ENCODE peak calls at places on chromosome 11, in four cellular contexts. Q is K562, R is GM12878, D is H1. W is an unnamed sample.

GRCh38 chr11:3710485-3711259 is 39.5 kb upstream of the CHRNA10 start:
- DNase-seq in Q (no peak), R (no peak), D (no peak), W (no peak)

GRCh38 chr11:1304376-1304775 is 5.1 kb downstream of the TOLLIP start:
- DNase-seq in Q (no peak), R (no peak), D (no peak), W (no peak)

GRCh38 chr11:78720281-78720989 is 145.8 kb upstream of the NARS2 start:
- DNase-seq in Q (no peak), R (no peak), D (no peak), W (no peak)

GRCh38 chr11:13862845-13863392 is 99.6 kb upstream of the SPON1 start:
- DNase-seq in Q (no peak), R (no peak), D (no peak), W (no peak)

GRCh38 chr11:56917708-56918450 is 70.8 kb upstream of the OR5AK2 start:
- DNase-seq in Q (no peak), R (no peak), D (no peak), W (peak)

GRCh38 chr11:116615211-116615865 is 157.4 kb downstream of the BUD13 start:
- DNase-seq in Q (no peak), R (no peak), D (no peak), W (no peak)

GRCh38 chr11:102946237-102946636 is 9.3 kb downstream of the MMP13 start:
- DNase-seq in Q (no peak), R (no peak), D (no peak), W (no peak)

GRCh38 chr11:10293423-10294288 is at the start of gene SBF2:
- DNase-seq in Q (peak), R (no peak), D (no peak), W (peak)

GRCh38 chr11:130726234-130726559 is 190.1 kb downstream of the SNX19 start:
- DNase-seq in Q (no peak), R (no peak), D (no peak), W (no peak)

GRCh38 chr11:1888811-1889526 is 2.7 kb downstream of the PRR33 start:
- DNase-seq in Q (no peak), R (no peak), D (no peak), W (peak)

GRCh38 chr11:78851883-78852586 is 277.4 kb upstream of the NARS2 start:
- DNase-seq in Q (no peak), R (no peak), D (no peak), W (peak)

GRCh38 chr11:134562941-134563471 is 151.0 kb upstream of the B3GAT1 start:
- DNase-seq in Q (no peak), R (no peak), D (no peak), W (no peak)

GRCh38 chr11:113376156-113376555 is 11.4 kb upstream of the ANKK1 start:
- DNase-seq in Q (no peak), R (no peak), D (no peak), W (no peak)

GRCh38 chr11:43992834-43993637 is 50.6 kb downstream of the C11orf96 start:
- DNase-seq in Q (no peak), R (no peak), D (no peak), W (no peak)

GRCh38 chr11:11155962-11156815 is 196.9 kb downstream of the CSNK2A3 start:
- DNase-seq in Q (peak), R (no peak), D (peak), W (peak)

GRCh38 chr11:7673724-7674434 is 579 bp upstream of the CYB5R2 start:
- DNase-seq in Q (peak), R (no peak), D (no peak), W (peak)

GRCh38 chr11:65491614-65492386 is 7.0 kb upstream of the MALAT1 start:
- DNase-seq in Q (no peak), R (no peak), D (no peak), W (no peak)

GRCh38 chr11:101441747-101442146 is 142.1 kb downstream of the TRPC6 start:
- DNase-seq in Q (no peak), R (no peak), D (no peak), W (no peak)

GRCh38 chr11:9506489-9507343 is 45.9 kb downstream of the ZNF143 start:
- DNase-seq in Q (peak), R (peak), D (peak), W (peak)

GRCh38 chr11:108786281-108786990 is 121.6 kb downstream of the DDX10 start:
- DNase-seq in Q (no peak), R (no peak), D (no peak), W (no peak)

GRCh38 chr11:122711831-122712378 is 56.4 kb downstream of the UBASH3B start:
- DNase-seq in Q (no peak), R (no peak), D (no peak), W (peak)

GRCh38 chr11:2298795-2299747 is 2.6 kb downstream of the C11orf21 start:
- DNase-seq in Q (peak), R (no peak), D (peak), W (peak)

GRCh38 chr11:2576536-2576935 is 123.3 kb downstream of the KCNQ1OT1 start:
- DNase-seq in Q (no peak), R (no peak), D (no peak), W (no peak)

GRCh38 chr11:117618273-117618672 is 178.7 kb downstream of the DSCAML1 start:
- DNase-seq in Q (no peak), R (no peak), D (no peak), W (no peak)

GRCh38 chr11:69075421-69076128 is 26.8 kb downstream of the TPCN2 start:
- DNase-seq in Q (no peak), R (no peak), D (no peak), W (no peak)

GRCh38 chr11:8807544-8808225 is 103.3 kb upstream of the AKIP1 start:
- DNase-seq in Q (no peak), R (no peak), D (no peak), W (no peak)

GRCh38 chr11:96736591-96736990 is 346.8 kb downstream of the JRKL start:
- DNase-seq in Q (no peak), R (no peak), D (no peak), W (no peak)

GRCh38 chr11:83975984-83976383 is 689.8 kb upstream of the CCDC90B start:
- DNase-seq in Q (no peak), R (no peak), D (no peak), W (no peak)

GRCh38 chr11:69472766-69473519 is 8.5 kb upstream of the LINC01488 start:
- DNase-seq in Q (no peak), R (no peak), D (no peak), W (no peak)

GRCh38 chr11:134792677-134793076 is 380.6 kb upstream of the B3GAT1 start:
- DNase-seq in Q (no peak), R (no peak), D (no peak), W (no peak)

GRCh38 chr11:88886796-88887195 is 179.0 kb downstream of the GRM5 start:
- DNase-seq in Q (peak), R (peak), D (peak), W (peak)

GRCh38 chr11:74427377-74427776 is 29.1 kb upstream of the PGM2L1 start:
- DNase-seq in Q (no peak), R (no peak), D (no peak), W (no peak)

GRCh38 chr11:105344938-105345337 is 205.4 kb upstream of the CARD18 start:
- DNase-seq in Q (no peak), R (no peak), D (no peak), W (no peak)

GRCh38 chr11:113077379-113077778 is 116.2 kb downstream of the NCAM1 start:
- DNase-seq in Q (no peak), R (no peak), D (no peak), W (no peak)

GRCh38 chr11:106344392-106344791 is 266.9 kb downstream of the AASDHPPT start:
- DNase-seq in Q (no peak), R (no peak), D (no peak), W (no peak)

GRCh38 chr11:57566564-57567209 is 785 bp downstream of the UBE2L6 start:
- DNase-seq in Q (no peak), R (no peak), D (no peak), W (peak)

GRCh38 chr11:9575531-9576240 is 2.2 kb downstream of the WEE1 start:
- DNase-seq in Q (no peak), R (no peak), D (no peak), W (no peak)

GRCh38 chr11:95338430-95338991 is 107.5 kb upstream of the SESN3 start:
- DNase-seq in Q (no peak), R (no peak), D (no peak), W (no peak)

GRCh38 chr11:64230985-64231365 is 627 bp downstream of the DNAJC4 start:
- DNase-seq in Q (no peak), R (no peak), D (no peak), W (peak)

GRCh38 chr11:64229959-64230208 is 464 bp upstream of the DNAJC4 start:
- DNase-seq in Q (no peak), R (no peak), D (no peak), W (no peak)

GRCh38 chr11:64227405-64227956 is 1.4 kb downstream of the NUDT22 start:
- DNase-seq in Q (no peak), R (no peak), D (no peak), W (no peak)

GRCh38 chr11:64230209-64230984 is at the start of gene DNAJC4:
- DNase-seq in Q (peak), R (peak), D (no peak), W (peak)

DNA sequence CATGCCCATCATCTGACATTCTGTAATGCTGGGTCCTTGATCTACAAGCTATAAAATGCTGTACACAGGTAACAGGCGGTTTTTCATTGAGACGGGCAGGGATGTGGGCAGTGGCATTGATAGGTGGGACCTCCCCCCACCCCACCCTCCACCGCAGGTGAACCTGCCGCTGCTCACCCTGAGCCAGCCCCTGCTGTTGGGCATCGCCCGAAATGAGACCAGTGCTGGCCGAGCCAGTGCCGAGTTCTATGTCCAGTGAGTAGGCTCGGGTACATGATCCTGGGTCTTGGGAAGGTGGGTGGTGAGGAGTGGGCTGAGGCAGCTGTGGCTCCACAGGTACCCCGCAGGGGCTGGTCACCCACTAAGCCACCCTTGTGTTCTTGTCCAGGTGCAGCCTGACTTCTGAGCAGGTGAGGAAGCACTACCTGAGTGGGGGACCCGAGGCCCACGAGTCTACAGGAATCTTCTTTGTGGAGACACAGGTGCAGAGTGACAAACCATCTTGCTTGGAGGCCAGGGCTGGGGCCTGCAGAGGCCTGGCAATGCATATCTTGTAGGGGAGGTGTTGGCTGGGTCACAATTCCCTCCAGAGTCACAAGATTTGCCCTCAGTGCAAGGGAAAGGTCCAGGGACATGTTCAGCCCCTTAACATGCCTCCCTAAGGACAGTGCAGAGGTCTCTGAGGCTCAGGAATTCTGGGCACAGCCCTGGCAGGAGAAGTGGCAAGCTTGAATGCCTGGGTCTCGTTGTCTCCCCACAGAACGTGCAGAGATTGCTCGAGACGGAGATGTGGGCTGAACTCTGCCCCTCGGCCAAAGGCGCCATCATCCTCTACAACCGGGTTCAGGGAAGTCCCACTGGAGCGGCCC is 1.0 kb upstream of the DNAJC4 start:
- DNase-seq in Q (no peak), R (no peak), D (no peak), W (no peak)
- TF ChIP-seq NRF1 in Q (no peak), R (no peak), D (no peak), W (no peak)

GRCh38 chr11:32297629-32298028 is 137.7 kb downstream of the WT1 start:
- DNase-seq in Q (peak), R (no peak), D (no peak), W (peak)
- TF ChIP-seq CTCF in Q (peak), R (peak), D (peak), W (peak)

GRCh38 chr11:270451-271208 is 7.6 kb upstream of the NLRP6 start:
- DNase-seq in Q (no peak), R (no peak), D (no peak), W (no peak)

GRCh38 chr11:267491-267994 is 10.7 kb upstream of the NLRP6 start:
- DNase-seq in Q (peak), R (peak), D (no peak), W (no peak)

GRCh38 chr11:271316-271715 is 6.9 kb upstream of the NLRP6 start:
- DNase-seq in Q (no peak), R (no peak), D (no peak), W (no peak)

GRCh38 chr11:266676-267439 is 11.3 kb upstream of the NLRP6 start:
- DNase-seq in Q (peak), R (no peak), D (no peak), W (no peak)

DNA sequence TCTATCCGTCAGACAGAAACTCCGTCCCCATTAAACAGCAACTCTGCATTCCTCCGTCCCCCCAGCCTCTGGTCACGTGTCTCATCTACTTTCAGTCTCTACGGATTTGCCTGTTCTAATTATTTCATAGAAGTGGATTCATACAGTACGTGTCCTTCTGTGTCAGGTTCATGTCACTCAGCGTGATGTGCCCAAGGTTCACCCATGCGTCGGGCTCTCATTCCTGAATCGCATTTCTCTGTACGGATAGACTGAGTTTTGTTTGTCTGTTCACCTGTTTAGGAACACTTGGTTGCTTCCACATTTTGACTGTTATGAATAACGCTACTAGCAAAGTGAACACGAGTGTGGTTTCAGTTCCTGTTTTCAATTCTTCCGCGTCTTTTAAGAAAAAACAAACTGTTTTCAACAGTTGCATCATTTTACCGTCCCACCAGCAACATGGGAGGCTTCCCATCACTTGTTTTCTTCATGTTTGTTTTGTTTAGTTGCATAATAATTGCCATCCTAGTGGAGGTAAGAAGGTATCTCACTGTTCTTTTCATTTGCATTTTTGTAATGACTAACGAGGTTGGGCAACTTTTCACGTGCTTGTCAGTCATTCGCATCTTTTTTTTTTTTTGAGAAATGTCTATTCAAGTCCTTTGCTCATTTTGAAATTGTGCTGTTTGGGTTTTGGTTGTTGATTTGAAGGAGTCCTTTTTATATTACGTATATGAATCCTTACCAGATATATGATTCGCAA is 8.9 kb upstream of the NLRP6 start:
- DNase-seq in Q (no peak), R (peak), D (no peak), W (no peak)
- TF ChIP-seq NRF1 in Q (no peak), R (no peak), D (no peak), W (no peak)

GRCh38 chr11:19800162-19800561 is 87.5 kb downstream of the NAV2 start:
- DNase-seq in Q (no peak), R (no peak), D (no peak), W (no peak)
- TF ChIP-seq CTCF in Q (peak), R (peak), D (peak), W (peak)

GRCh38 chr11:47992959-47993820 is 12.8 kb downstream of the PTPRJ start:
- DNase-seq in Q (peak), R (no peak), D (no peak), W (no peak)
- TF ChIP-seq NRF1 in Q (no peak), R (no peak), D (no peak), W (no peak)

DNA sequence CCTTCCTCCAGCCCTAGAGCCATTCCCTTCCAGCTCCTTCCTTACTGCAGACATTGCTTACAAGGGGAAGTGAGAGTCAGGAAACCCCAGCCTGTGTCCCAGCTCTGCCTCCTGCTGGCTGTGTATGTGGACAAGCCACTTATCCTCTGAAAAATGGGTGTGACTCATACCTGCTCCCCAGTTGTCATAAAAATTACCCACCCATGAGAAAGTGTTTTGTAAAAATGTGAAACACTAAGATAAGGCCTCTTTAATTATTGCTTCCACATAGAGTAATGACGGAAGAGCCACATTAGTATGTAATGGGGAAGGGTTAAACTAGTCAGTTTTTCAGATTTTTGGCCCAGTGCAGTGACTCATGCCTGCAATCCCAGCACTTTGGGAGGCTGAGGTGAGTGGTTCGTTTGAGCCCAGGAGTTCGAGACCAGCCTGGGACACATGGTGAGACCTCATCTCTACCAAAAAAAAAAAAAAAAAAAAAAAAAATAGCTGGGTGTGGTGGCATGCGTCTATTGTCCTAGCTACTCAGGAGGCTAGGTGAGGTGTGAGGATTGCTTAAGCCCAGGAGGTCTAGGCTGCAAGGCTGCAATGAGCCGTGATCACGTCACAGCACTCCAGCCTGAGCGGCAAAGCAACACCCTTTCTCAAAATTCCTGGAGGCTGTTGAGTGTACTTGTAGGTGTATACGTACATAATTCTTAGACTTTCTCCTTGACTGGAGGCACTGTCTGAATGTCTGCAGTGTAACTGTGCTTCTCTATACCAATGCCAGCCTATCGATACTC is 84.9 kb downstream of the CTTN start:
- DNase-seq in Q (peak), R (no peak), D (no peak), W (no peak)
- TF ChIP-seq CTCF in Q (peak), R (peak), D (peak), W (no peak)

DNA sequence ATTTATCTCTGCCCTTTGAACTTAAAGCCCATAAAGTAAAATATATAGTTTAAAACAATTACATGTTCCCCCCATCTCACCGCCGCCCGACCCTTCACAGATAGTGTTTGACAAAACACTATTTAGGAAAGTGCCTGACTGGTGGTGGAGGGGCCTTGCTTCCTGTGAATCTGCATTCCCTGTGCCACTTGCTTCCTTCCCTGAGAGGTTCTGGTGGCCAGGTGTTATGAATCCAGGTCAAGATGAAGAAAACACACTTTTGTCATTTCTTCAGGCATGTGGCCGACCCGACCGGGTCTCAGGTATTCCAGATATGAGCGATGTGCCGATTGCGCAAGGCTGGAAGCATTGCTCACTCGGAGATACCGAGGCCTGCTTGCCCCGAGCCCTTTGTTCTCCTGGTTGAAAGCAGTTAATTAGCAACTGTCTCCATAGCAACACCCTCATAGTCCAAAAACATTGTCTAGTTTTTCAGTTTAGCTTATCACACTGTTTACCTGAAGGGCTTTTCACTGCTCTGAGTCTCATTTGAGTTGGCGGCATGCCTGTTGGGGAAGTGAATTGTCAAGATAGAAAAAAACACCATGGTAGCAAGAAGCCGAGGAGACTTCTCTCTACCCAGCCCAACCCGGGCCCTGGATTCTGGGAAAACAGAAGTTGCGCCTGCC is 128.3 kb downstream of the TEAD1 start:
- DNase-seq in Q (peak), R (no peak), D (no peak), W (no peak)
- TF ChIP-seq NRF1 in Q (peak), R (no peak), D (no peak), W (no peak)

DNA sequence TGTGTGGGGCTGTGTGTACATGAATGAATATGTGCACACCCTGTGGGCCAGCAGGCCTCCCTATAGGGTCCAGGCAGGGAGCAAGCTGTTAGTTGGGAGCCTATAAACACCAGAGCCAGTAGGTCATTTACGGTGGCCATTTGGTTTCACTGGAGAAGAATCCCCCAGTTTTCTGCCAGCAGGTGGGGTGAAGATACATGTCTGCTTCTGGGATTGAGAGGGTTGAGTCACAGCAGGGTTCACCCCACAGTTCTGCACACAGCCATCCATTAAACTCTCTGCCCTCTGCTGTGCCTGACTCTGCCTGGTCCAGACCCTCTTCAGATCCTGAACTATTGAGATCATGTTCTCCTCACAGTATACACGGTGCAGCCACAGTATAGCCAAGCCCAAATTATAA is 34.9 kb downstream of the BARX2 start:
- DNase-seq in Q (no peak), R (no peak), D (no peak), W (no peak)
- TF ChIP-seq CTCF in Q (no peak), R (no peak), D (peak), W (no peak)